ENCODE peak calls at places on chromosome 18, in five cellular contexts. D is tibial artery; N is Caco-2; L is CD8-positive, alpha-beta T cell; M is MG63. P is an unnamed sample.
A peak's percentile ranks its signal among the peaks of the same experiment; 100 is the strongest.

GRCh38 chr18:40056085-40056484 is 1898.9 kb upstream of the PIK3C3 start:
- DNase-seq in L (no peak), M (no peak), N (no peak), D (no peak), P (no peak)

GRCh38 chr18:577606-578005 is 2.6 kb upstream of the CETN1 start:
- DNase-seq in L (no peak), D (no peak), N (no peak), M (no peak), P (no peak)

GRCh38 chr18:34493099-34493544 is 217.0 kb upstream of the DTNA start:
- DNase-seq in L (no peak), D (peak; percentile 92), M (peak; percentile 81), N (peak; percentile 42), P (peak; percentile 85)

GRCh38 chr18:48216639-48217280 is 192.4 kb downstream of the ZBTB7C start:
- DNase-seq in N (no peak), L (no peak), D (no peak), M (no peak), P (no peak)

GRCh38 chr18:28357785-28358401 is 181.0 kb upstream of the CDH2 start:
- DNase-seq in M (peak; percentile 0), D (no peak), L (no peak), N (peak; percentile 0), P (no peak)

GRCh38 chr18:74303936-74304335 is 11.7 kb upstream of the C18orf63 start:
- DNase-seq in N (no peak), D (no peak), L (no peak), M (peak; percentile 61), P (no peak)

GRCh38 chr18:58535340-58536186 is 93.3 kb downstream of the ALPK2 start:
- DNase-seq in M (no peak), N (no peak), L (no peak), D (no peak), P (no peak)

GRCh38 chr18:48459471-48459870 is 50.3 kb upstream of the ZBTB7C start:
- DNase-seq in M (no peak), L (no peak), N (no peak), D (no peak), P (no peak)

GRCh38 chr18:49819768-49820662 is 6.7 kb upstream of the ACAA2 start:
- DNase-seq in N (no peak), D (no peak), L (peak; percentile 8), M (no peak), P (no peak)

GRCh38 chr18:48441405-48441881 is 32.3 kb upstream of the ZBTB7C start:
- DNase-seq in M (peak; percentile 66), N (no peak), D (peak; percentile 96), L (no peak), P (peak; percentile 54)

GRCh38 chr18:52992041-52992440 is 652.0 kb downstream of the DCC start:
- DNase-seq in N (peak; percentile 15), D (no peak), M (no peak), L (no peak), P (no peak)

GRCh38 chr18:48297139-48297538 is 112.0 kb downstream of the ZBTB7C start:
- DNase-seq in L (no peak), N (no peak), D (no peak), M (no peak), P (no peak)

GRCh38 chr18:55546873-55547704 is 40.9 kb downstream of the TCF4 start:
- DNase-seq in N (no peak), M (peak; percentile 35), L (no peak), D (no peak), P (no peak)

GRCh38 chr18:13279181-13280065 is 60.9 kb downstream of the LDLRAD4 start:
- DNase-seq in N (no peak), M (no peak), D (no peak), L (no peak), P (no peak)

GRCh38 chr18:14964002-14964401 is 216.0 kb downstream of the ANKRD30B start:
- DNase-seq in N (no peak), L (no peak), D (no peak), M (no peak), P (no peak)
- H3K9me3 ChIP-seq in N (no peaks in the 10 kb centered on the region), L (no peaks in the 10 kb centered on the region), D (no peaks in the 10 kb centered on the region), M (no peaks in the 10 kb centered on the region), P (no peaks in the 10 kb centered on the region)

GRCh38 chr18:71951021-71951420 is 593.1 kb downstream of the CBLN2 start:
- DNase-seq in N (no peak), L (no peak), D (no peak), M (no peak), P (no peak)
- H3K9me3 ChIP-seq in N (no peaks in the 10 kb centered on the region), L (no peaks in the 10 kb centered on the region), D (no peaks in the 10 kb centered on the region), M (no peaks in the 10 kb centered on the region), P (no peaks in the 10 kb centered on the region)

GRCh38 chr18:70672581-70672980 is 383.7 kb downstream of the SOCS6 start:
- DNase-seq in N (no peak), L (no peak), M (no peak), D (no peak), P (no peak)

GRCh38 chr18:70671889-70672551 is 383.2 kb downstream of the SOCS6 start:
- DNase-seq in N (no peak), D (no peak), L (peak; percentile 2), M (no peak), P (no peak)

GRCh38 chr18:70673834-70674233 is 385.0 kb downstream of the SOCS6 start:
- DNase-seq in L (no peak), D (no peak), N (no peak), M (no peak), P (no peak)
- H3K9me3 ChIP-seq in L (peaks cover 9% of the 10 kb centered on the region), D (peaks cover 6% of the 10 kb centered on the region), N (no peaks in the 10 kb centered on the region), M (no peaks in the 10 kb centered on the region), P (no peaks in the 10 kb centered on the region)

GRCh38 chr18:79935499-79935898 is 16.0 kb downstream of the SLC66A2 start:
- DNase-seq in L (no peak), N (no peak), D (peak; percentile 23), M (no peak), P (no peak)

GRCh38 chr18:79934311-79935097 is 16.9 kb downstream of the SLC66A2 start:
- DNase-seq in M (no peak), L (no peak), D (peak; percentile 28), N (peak; percentile 86), P (peak; percentile 46)

GRCh38 chr18:79933765-79934164 is 17.7 kb downstream of the SLC66A2 start:
- DNase-seq in D (peak; percentile 15), M (no peak), L (no peak), N (peak; percentile 12), P (no peak)

GRCh38 chr18:79935098-79935480 is 16.4 kb downstream of the SLC66A2 start:
- DNase-seq in L (no peak), M (no peak), N (no peak), D (peak; percentile 41), P (no peak)

GRCh38 chr18:79932907-79933306 is 18.5 kb downstream of the SLC66A2 start:
- DNase-seq in D (no peak), L (no peak), N (no peak), M (no peak), P (no peak)
- H3K9me3 ChIP-seq in D (peaks cover 37% of the 10 kb centered on the region), L (peaks cover 16% of the 10 kb centered on the region), N (no peaks in the 10 kb centered on the region), M (peaks cover 38% of the 10 kb centered on the region), P (peaks cover 47% of the 10 kb centered on the region)

P was measured in heart right ventricle.